ENCODE peak calls at places on chromosomes 4 and X, in four cellular contexts. One of them, this sample, is unnamed.
A peak's percentile ranks its signal among the peaks of the same experiment; 100 is the strongest.

GRCh38 chr4:17055788-17056187 is 157.3 kb upstream of the LDB2 start:
- DNase-seq in A549: no peak
- DNase-seq in testis: no peak
- DNase-seq in K562: no peak
- DNase-seq in this sample: no peak

GRCh38 chrX:133215747-133216146 is 2.4 kb downstream of the TFDP3 start:
- DNase-seq in A549: peak; percentile 28
- DNase-seq in testis: peak; percentile 30
- DNase-seq in K562: peak; percentile 12
- DNase-seq in this sample: peak; percentile 0

GRCh38 chrX:153933751-153934472 is 925 bp downstream of the NAA10 start:
- DNase-seq in A549: no peak
- DNase-seq in testis: no peak
- DNase-seq in K562: no peak
- DNase-seq in this sample: no peak

GRCh38 chr4:48162162-48162561 is 28.1 kb upstream of the TXK start:
- DNase-seq in A549: peak; percentile 22
- DNase-seq in testis: no peak
- DNase-seq in K562: no peak
- DNase-seq in this sample: no peak

GRCh38 chrX:39477438-39478120 is 620.2 kb downstream of the BCOR start:
- DNase-seq in A549: no peak
- DNase-seq in testis: no peak
- DNase-seq in K562: peak; percentile 33
- DNase-seq in this sample: peak; percentile 32

GRCh38 chrX:1084689-1085088 is 127.8 kb downstream of the CRLF2 start:
- DNase-seq in A549: peak; percentile 87
- DNase-seq in testis: no peak
- DNase-seq in K562: no peak
- DNase-seq in this sample: no peak

GRCh38 chrX:148501121-148502066 is 977 bp downstream of the AFF2 start:
- DNase-seq in A549: no peak
- DNase-seq in testis: peak; percentile 32
- DNase-seq in K562: no peak
- DNase-seq in this sample: peak; percentile 15

GRCh38 chr4:56637154-56637553 is 43.9 kb downstream of the HOPX start:
- DNase-seq in A549: no peak
- DNase-seq in testis: no peak
- DNase-seq in K562: no peak
- DNase-seq in this sample: no peak

DNA sequence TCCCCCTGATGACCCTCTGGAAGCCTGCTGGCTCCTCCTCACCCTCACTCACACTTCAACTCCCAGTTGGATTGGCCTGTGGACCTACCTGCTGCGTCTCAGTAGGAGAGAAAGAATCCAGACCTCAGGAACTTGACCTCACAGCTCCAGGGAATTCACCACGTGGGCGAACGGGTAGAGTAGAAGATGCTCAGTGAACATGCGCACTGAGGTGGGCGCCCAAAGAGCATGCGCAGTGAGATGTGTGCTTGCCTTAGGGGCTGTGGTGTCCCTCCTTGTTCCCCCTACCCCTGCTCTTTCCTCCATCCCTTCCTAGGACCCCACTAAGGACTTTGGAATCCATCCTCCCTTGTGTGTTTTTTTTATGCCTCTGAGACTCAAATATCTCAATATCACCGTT is 12.9 kb downstream of the FOXR2 start:
- DNase-seq in A549: no peak
- DNase-seq in testis: peak; percentile 14
- DNase-seq in K562: no peak
- DNase-seq in this sample: no peak
- TF ChIP-seq POLR2A in A549: no peak
- TF ChIP-seq POLR2A in testis: no peak
- TF ChIP-seq POLR2A in K562: no peak
- TF ChIP-seq POLR2A in this sample: no peak

GRCh38 chr4:83010111-83010521 is 507 bp downstream of the LIN54 start:
- DNase-seq in A549: no peak
- DNase-seq in testis: no peak
- DNase-seq in K562: peak; percentile 32
- DNase-seq in this sample: peak; percentile 77
- TF ChIP-seq POLR2A in A549: no peak
- TF ChIP-seq POLR2A in testis: no peak
- TF ChIP-seq POLR2A in K562: no peak
- TF ChIP-seq POLR2A in this sample: no peak

GRCh38 chr4:118826723-118827444 is 9.0 kb downstream of the SEC24D start:
- DNase-seq in A549: no peak
- DNase-seq in testis: no peak
- DNase-seq in K562: peak; percentile 30
- DNase-seq in this sample: peak; percentile 15
- TF ChIP-seq POLR2A in A549: no peak
- TF ChIP-seq POLR2A in testis: no peak
- TF ChIP-seq POLR2A in K562: no peak
- TF ChIP-seq POLR2A in this sample: no peak

DNA sequence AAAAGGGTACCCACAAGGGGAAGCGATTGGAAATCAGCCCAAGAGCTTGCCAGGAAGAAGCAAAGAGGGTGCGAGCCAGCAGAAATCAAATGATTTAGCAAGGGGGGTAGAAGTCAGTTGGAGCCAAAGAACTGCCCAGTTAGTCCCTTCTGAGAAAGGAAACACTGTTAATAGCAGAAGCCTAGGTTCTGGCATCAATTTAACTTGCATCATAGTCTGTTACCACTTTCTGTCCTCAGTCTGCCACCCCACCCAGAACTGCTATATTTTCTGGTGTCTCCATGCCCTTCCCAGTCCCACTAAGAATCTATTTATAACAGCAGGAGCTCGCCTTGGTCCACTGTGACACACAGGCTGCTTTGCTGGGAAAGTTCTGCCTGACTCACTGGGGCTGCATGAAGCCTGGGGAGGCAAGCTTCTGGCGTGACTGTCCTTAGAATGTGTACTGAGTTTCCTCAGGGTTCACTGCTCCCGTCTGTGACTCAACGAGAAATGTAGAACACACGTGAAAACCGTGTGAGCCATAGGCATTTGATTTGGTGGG is 157.8 kb upstream of the TTC29 start:
- DNase-seq in A549: peak; percentile 56
- DNase-seq in testis: peak; percentile 46
- DNase-seq in K562: no peak
- DNase-seq in this sample: no peak
- TF ChIP-seq POLR2A in A549: no peak
- TF ChIP-seq POLR2A in testis: no peak
- TF ChIP-seq POLR2A in K562: no peak
- TF ChIP-seq POLR2A in this sample: no peak

DNA sequence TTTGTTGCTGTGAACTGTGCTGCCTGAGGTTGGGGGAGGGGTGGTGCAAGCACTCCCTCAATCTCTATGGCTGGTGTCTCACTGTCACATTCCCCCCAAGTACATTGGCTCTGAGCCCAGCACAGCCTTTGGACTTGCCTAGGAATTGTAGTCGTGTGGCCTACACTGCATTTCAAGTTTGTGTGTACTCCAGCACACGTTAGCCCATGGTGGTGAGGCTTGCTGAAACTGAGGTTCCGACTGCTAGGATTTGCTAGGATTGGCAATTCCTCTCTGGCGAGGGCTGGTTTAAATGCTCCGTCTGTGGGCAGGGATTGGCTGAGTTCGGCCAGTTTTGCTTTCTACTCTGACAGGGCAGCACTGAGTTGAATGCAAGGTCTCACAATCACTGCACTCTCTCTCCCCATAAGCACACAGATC is 121.7 kb upstream of the CXXC4 start:
- DNase-seq in A549: no peak
- DNase-seq in testis: no peak
- DNase-seq in K562: no peak
- DNase-seq in this sample: no peak
- TF ChIP-seq POLR2A in A549: no peak
- TF ChIP-seq POLR2A in testis: no peak
- TF ChIP-seq POLR2A in K562: no peak
- TF ChIP-seq POLR2A in this sample: no peak

DNA sequence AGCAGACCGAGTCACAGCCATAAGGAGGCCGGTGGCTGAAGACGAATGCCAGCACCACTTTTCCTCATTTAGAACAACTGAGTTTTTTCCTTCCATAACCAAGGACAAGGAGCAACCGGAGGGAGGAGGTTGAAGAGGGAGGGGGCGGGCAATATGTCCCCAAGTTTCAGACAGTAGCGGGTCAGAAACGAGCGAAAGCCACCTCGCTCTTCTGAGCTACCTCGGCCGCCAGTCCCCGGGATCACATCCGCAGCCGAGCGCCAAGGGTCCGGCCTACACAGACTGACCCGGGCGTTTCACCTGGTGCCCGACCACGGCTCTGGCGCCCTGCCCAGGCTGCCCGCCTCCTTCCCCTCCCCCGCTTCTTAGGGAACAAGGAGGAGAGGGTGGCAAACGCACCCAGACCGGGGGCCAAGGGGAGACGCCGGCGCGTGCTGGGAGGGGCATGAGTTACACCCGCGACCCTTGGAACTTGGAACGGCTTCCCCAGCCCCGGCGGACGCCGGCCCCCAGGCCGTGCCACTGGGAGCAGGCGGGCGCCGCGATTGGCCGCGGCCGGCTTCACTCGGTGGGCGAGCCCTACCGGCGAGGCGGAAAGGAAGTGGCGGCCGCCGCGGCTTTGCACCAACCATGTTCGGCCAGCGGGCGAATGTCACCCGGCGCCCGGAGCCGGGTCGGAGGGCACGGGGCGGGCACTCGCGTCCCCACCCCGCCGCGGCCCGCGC is 1.6 kb downstream of the IRF2 start:
- DNase-seq in A549: peak; percentile 70
- DNase-seq in testis: peak; percentile 83
- DNase-seq in K562: peak; percentile 69
- DNase-seq in this sample: peak; percentile 79
- TF ChIP-seq POLR2A in A549: peak; percentile 42
- TF ChIP-seq POLR2A in testis: no peak
- TF ChIP-seq POLR2A in K562: peak; percentile 54
- TF ChIP-seq POLR2A in this sample: peak; percentile 35

This sample was measured in erythroblast.